ENCODE peak calls at places on chromosomes 16 and 17, in six cellular contexts. U is ELF-1, N is HEK293T, Q is retina, J is NCI-H2029, P is AG08396. D is an unnamed sample.

GRCh38 chr16:8962393-8963009 is 1.2 kb downstream of the USP7 start:
- DNase-seq in U (peak), N (no peak), Q (peak), J (no peak), P (no peak), D (peak)

GRCh38 chr17:31435581-31435980 is 44.1 kb downstream of the RAB11FIP4 start:
- DNase-seq in U (no peak), N (no peak), Q (no peak), J (no peak), P (no peak), D (no peak)

GRCh38 chr17:41325126-41325525 is 9.6 kb upstream of the KRTAP17-1 start:
- DNase-seq in U (no peak), N (no peak), Q (no peak), J (no peak), P (no peak), D (no peak)

GRCh38 chr16:53502331-53503269 is at the start of gene AKTIP:
- DNase-seq in U (peak), N (peak), Q (peak), J (no peak), P (peak), D (peak)

GRCh38 chr16:12788758-12789157 is 14.9 kb downstream of the CPPED1 start:
- DNase-seq in U (no peak), N (no peak), Q (no peak), J (no peak), P (no peak), D (no peak)

GRCh38 chr17:83000738-83001137 is 78.7 kb upstream of the METRNL start:
- DNase-seq in U (no peak), N (no peak), Q (no peak), J (no peak), P (no peak), D (no peak)

GRCh38 chr17:1422907-1423306 is 22.9 kb upstream of the YWHAE start:
- DNase-seq in U (no peak), N (no peak), Q (no peak), J (no peak), P (peak), D (no peak)

GRCh38 chr17:64020068-64020766 is at the start of gene ICAM2:
- DNase-seq in U (peak), N (no peak), Q (no peak), J (no peak), P (peak), D (no peak)

GRCh38 chr17:79006794-79007503 is 2.6 kb downstream of the CANT1 start:
- DNase-seq in U (no peak), N (no peak), Q (no peak), J (no peak), P (no peak), D (no peak)

GRCh38 chr17:66633322-66633965 is 201.5 kb upstream of the CACNG5 start:
- DNase-seq in U (no peak), N (no peak), Q (peak), J (no peak), P (no peak), D (no peak)

GRCh38 chr17:72677714-72678390 is 414.6 kb downstream of the SLC39A11 start:
- DNase-seq in U (no peak), N (no peak), Q (no peak), J (no peak), P (no peak), D (no peak)

GRCh38 chr17:31388770-31389672 is 2.5 kb upstream of the RAB11FIP4 start:
- DNase-seq in U (peak), N (peak), Q (peak), J (no peak), P (peak), D (peak)

GRCh38 chr17:40873801-40874200 is 6.8 kb upstream of the KRT12 start:
- DNase-seq in U (no peak), N (no peak), Q (no peak), J (no peak), P (no peak), D (no peak)

GRCh38 chr16:72201387-72201786 is 29.4 kb upstream of the PMFBP1 start:
- DNase-seq in U (no peak), N (no peak), Q (no peak), J (no peak), P (no peak), D (no peak)

GRCh38 chr17:82627405-82627804 is 20.8 kb downstream of the WDR45B start:
- DNase-seq in U (no peak), N (no peak), Q (no peak), J (no peak), P (no peak), D (no peak)

D was measured in NCI-H82.